ENCODE peak calls at places on chromosome 18, in nine cellular contexts. D is heart left ventricle, Z is mesendoderm, O is HepG2, E is upper lobe of left lung, J is A549, Y is IMR-90, K is AG10803, B is AG04450. M is an unnamed sample.

GRCh38 chr18:32378705-32379104 is 92.0 kb downstream of the GAREM1 start:
- DNase-seq in B (no peak), D (no peak), O (peak), Z (no peak), Y (peak), J (no peak), E (no peak), K (no peak), M (peak)

GRCh38 chr18:63152791-63153190 is 166.8 kb downstream of the BCL2 start:
- DNase-seq in J (no peak), D (no peak), Y (no peak), E (no peak), K (no peak), Z (no peak), O (no peak), B (no peak), M (no peak)

GRCh38 chr18:8967573-8967972 is 134.9 kb upstream of the NDUFV2 start:
- DNase-seq in K (no peak), B (no peak), O (no peak), J (no peak), Y (no peak), Z (no peak), D (no peak), E (no peak), M (no peak)

GRCh38 chr18:74375999-74376398 is 60.4 kb downstream of the C18orf63 start:
- DNase-seq in E (no peak), Z (no peak), J (peak), K (peak), O (no peak), D (no peak), B (no peak), Y (peak), M (no peak)

GRCh38 chr18:2148823-2149222 is 422.5 kb downstream of the METTL4 start:
- DNase-seq in J (no peak), Z (no peak), Y (no peak), B (no peak), K (no peak), D (no peak), E (no peak), O (no peak), M (peak)

GRCh38 chr18:31610841-31611240 is 19.2 kb downstream of the TTR start:
- DNase-seq in B (no peak), D (no peak), J (no peak), Y (no peak), K (no peak), E (peak), Z (peak), O (peak), M (no peak)

GRCh38 chr18:682833-683232 is 25.4 kb downstream of the TYMS start:
- DNase-seq in Y (no peak), J (no peak), B (no peak), Z (no peak), E (no peak), D (no peak), O (peak), K (no peak), M (no peak)

GRCh38 chr18:48165104-48165866 is 234.8 kb upstream of the SMAD2 start:
- DNase-seq in O (peak), D (no peak), K (no peak), B (no peak), J (no peak), Y (no peak), E (no peak), Z (no peak), M (no peak)

GRCh38 chr18:45108754-45109153 is 428.1 kb downstream of the SETBP1 start:
- DNase-seq in Z (peak), B (no peak), D (no peak), Y (no peak), E (no peak), J (no peak), K (no peak), O (no peak), M (no peak)

GRCh38 chr18:26460449-26461091 is 87.8 kb downstream of the KCTD1 start:
- DNase-seq in O (no peak), E (peak), Y (peak), D (no peak), Z (no peak), B (no peak), K (peak), J (no peak), M (no peak)

GRCh38 chr18:69998523-69998987 is 50.9 kb upstream of the CD226 start:
- DNase-seq in B (no peak), Y (no peak), D (no peak), O (no peak), K (no peak), E (no peak), J (no peak), Z (no peak), M (no peak)

GRCh38 chr18:56323673-56324072 is 314.7 kb downstream of the TXNL1 start:
- DNase-seq in E (no peak), O (no peak), J (no peak), D (no peak), K (no peak), Y (no peak), B (no peak), Z (peak), M (no peak)

DNA sequence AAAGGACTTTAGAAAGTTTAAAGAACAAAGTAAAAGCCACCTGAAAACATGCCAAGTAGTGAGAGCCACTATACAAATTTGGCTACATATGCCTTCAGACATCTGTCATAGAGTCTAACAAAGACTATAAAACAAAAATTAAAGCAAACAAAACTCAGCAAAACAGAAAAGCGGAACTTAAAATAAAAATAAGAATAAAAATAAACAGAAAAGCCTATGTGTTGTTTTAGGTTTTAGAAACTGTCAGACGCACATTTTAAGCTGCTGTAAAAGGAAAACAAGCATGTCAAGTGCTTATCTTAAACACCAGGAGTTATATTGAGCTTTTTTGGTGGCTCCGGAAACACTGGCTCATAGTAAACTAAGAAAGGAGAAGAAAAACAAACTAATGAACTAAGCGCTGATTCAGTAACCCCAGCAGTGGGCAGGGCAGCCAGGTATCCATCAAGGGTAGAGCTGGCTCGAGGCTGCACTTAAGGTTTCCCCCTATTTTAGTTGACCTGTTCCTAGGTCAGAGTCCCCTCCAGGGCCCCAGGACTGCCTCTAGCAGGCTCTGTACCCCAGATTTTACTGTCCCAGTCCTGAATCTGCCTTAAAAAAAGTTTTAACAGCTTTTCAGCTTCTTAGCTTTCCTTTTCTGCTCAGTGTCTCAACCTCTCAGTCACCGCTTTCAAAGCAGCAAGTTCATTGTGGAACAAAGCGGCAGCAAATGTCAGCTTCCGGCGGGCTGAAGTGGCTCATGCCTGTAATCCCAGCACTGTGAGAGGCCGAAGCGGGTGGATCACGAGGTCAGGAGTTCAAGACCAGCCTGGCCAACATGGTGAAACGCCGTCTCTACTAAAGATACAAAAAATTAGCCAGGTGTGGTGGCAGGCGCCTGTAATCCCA is 15.3 kb upstream of the RMC1 start:
- DNase-seq in D (no peak), O (peak), J (no peak), B (no peak), E (peak), Z (no peak), K (no peak), Y (peak), M (no peak)
- H3K4me3 ChIP-seq in D (no peak), O (peak), J (no peak), B (peak), E (peak), Z (no peak), K (no peak), Y (no peak), M (no peak)

GRCh38 chr18:68555935-68556334 is 159.0 kb downstream of the TMX3 start:
- DNase-seq in K (no peak), E (no peak), Z (peak), J (no peak), Y (peak), D (no peak), O (no peak), B (no peak), M (no peak)
- H3K4me3 ChIP-seq in K (no peak), E (no peak), Z (no peak), J (no peak), Y (no peak), D (no peak), O (no peak), B (no peak), M (no peak)

DNA sequence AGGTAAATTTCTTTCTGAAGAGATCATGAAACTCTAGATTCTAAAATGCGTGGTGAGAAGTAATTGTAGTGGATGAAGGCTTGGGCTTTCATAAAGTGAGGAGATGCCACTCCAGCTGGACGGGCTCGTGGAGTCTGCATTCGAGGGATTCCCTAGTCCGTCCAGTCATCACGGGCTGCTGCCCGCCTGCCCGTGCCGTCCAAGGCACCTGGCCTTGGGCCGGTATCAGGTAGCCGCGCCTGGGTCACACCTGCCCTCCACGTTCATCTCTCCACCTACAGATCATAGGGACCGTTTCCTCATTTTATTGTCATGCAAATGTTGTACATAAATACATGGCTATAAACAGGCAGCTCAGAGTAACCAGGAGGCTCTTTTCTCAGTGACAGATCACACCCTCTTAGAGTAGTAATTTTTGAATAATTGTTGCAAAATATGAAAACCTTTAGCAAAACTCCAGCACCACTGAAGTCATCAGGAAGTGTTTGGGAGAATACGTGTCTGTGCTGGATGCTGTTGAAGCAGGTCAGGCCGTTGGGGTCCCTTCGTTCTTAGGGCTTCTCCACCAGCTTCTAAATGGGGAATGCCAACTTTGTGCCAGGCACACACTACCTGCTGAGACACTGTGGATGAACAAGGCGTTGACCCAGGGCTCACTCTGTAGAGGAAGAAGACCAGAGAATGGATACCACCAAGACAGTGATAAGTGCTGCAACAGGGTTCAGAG is 112.6 kb downstream of the FAM210A start:
- DNase-seq in O (no peak), E (no peak), K (no peak), D (no peak), B (no peak), J (no peak), Z (no peak), Y (no peak), M (no peak)
- H3K4me3 ChIP-seq in O (no peak), E (no peak), K (no peak), D (no peak), B (no peak), J (no peak), Z (no peak), Y (no peak), M (no peak)

DNA sequence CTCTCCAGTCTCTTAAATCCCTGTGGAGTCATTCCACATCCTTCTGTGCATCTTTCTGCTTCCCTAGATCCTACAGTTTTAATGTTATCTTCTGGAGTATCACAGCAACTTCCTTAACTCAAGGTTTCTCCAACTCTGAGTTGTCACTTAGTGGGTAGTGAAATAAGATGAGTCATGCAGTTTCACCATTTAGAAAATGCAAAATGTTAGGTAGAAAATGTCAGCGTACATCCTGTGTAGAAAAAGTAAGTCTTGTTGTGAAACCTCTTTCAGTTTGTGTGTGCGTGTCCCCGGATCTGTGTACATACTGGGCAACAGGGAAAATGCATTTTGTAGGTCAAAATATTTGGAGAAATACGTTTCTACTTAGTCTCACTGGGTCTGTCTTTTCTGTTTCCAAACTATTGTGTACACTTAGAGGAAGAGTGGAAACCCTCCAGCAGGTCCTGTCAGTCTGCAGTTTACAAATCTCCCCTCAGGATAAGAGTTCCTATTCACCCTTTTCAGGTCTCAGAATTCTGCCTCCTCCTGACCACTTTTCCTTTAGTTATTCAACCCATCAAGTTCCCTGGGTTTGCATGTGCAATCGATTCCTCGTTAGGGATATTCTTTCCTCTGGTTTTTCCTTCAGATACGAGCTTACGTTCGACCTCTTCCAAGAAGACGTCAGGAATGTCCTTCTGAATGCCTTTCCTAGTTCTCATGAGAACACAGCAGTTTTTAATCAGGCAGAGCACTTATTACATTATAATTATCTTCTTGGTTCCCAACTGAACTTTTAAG is 154.8 kb downstream of the TGIF1 start:
- DNase-seq in E (no peak), Z (peak), D (no peak), J (no peak), K (peak), O (peak), B (peak), Y (peak), M (peak)
- H3K4me3 ChIP-seq in E (peak), Z (peak), D (peak), J (peak), K (peak), O (peak), B (peak), Y (peak), M (peak)

DNA sequence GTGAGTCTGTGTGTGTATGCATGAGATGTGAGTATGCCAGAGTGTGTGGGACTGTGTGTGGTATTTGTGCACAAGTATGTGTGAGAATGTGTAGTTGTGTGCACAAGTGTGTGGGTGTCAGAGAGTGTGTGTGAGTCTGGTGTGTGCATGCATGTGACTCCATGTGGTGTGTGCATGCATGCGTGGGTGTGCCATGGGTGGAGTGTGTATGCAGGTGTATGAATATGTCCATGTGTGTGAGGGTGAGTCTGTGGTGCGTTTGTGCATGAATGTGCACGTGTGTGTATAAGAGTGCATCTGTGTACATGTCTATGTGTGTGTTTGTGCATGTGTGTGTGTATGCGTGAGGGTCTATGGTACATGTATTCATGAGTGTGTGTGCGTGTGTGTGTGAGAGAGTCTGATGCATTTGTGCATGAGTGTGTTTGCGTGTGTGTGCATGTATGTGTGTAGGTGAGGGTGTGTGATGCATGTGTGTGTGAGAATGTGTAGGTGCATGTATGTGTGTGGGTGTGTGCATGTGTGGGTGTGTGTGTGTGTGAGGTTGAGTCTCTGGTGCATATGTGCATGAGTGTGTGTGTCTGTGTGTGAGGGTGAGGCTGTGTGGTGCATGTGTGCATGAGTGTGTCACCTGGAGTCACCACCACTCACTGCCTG is 226.8 kb downstream of the LDLRAD4 start:
- DNase-seq in E (no peak), J (no peak), Y (no peak), B (no peak), K (no peak), Z (no peak), D (no peak), O (no peak), M (no peak)
- H3K4me3 ChIP-seq in E (no peak), J (no peak), Y (no peak), B (no peak), K (no peak), Z (no peak), D (no peak), O (peak), M (no peak)

DNA sequence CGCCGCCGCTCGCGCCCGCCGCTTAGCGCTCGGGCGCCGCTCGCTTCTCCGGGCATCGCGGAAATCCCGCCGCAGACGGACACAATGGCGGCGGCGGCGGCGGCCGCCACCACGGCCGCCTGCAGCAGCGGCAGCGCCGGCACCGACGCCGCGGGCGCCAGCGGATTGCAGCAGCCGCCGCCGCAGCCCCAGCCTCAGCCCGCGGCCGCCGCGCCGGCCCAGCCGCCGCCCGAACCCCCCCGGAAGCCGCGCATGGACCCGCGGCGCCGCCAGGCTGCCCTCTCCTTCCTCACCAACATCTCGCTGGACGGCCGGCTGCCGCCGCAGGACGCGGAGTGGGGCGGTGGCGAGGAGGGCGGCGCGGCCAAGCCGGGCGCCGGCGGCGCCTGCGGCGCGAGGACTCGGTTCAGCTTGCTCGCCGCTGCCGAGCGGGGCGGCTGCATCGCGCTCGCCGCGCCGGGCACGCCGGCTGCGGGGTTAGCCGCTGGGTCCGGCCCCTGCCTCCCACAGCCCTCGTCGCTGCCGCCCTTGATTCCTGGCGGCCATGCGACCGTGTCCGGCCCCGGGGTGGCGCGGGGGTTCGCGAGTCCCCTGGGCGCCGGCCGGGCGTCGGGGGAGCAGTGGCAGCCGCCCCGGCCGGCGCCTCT is 517 bp downstream of the CABLES1 start:
- DNase-seq in O (no peak), K (no peak), J (no peak), Y (no peak), E (no peak), D (peak), Z (peak), B (no peak), M (no peak)
- H3K4me3 ChIP-seq in O (peak), K (peak), J (peak), Y (peak), E (peak), D (peak), Z (peak), B (peak), M (peak)

GRCh38 chr18:59898093-59898492 is 1.7 kb upstream of the PMAIP1 start:
- DNase-seq in Z (no peak), Y (no peak), B (no peak), J (no peak), E (no peak), K (no peak), D (no peak), O (no peak), M (no peak)
- H3K4me3 ChIP-seq in Z (no peak), Y (no peak), B (peak), J (no peak), E (no peak), K (peak), D (no peak), O (no peak), M (peak)

DNA sequence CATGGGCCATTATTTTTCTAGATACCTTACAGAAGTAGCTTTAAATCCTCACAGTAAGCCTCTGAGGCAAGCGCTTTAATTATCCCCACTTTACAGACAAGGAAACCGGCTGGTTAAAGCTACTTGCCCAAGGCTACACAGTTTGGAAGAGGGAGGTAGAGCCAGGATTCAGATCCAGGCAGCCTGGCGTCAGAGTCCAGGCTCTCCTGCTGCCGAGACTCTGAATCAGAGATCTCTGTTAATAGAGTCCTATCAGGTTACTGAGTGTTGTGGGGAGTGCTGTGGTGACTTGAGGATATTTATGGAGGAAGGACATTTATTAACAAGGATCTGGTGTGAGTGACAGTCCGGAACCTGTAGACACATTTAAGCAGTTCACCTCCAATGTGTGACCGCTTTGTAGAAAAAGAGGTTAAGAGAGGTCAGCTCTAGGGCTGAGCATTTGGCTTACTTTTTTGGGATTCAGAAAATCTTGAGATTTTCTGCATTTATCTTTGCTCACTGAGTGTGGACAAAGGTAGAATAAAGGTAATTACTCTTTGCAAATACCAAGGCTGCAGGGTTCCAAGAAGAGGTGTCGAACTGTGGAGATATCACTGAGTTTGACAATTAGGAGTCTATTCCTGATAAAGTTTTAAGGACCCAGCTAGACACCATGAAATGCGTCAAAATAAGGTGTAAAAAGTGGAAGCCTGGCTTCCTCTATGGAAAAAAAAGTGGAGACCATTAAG is 1.6 kb upstream of the CEP192 start:
- DNase-seq in E (no peak), Y (no peak), D (no peak), B (no peak), J (no peak), Z (peak), O (no peak), K (no peak), M (no peak)
- H3K4me3 ChIP-seq in E (no peak), Y (no peak), D (no peak), B (no peak), J (no peak), Z (no peak), O (no peak), K (no peak), M (no peak)

M was measured in skeletal muscle cell.